ENCODE peak calls at places on chromosome 5, in nine cellular contexts. B is GM04504; H is choroid plexus epithelial cell; Z is NCI-H1417; N is stimulated activated CD4-positive, alpha-beta T cell treated with anti-CD3 and anti-CD28 coated beads, Interleukin-4, amount 100 ng/mL, for 24 hours; W is A549; K is iris pigment epithelial cell; Y is activated CD8-positive, alpha-beta memory T cell treated with anti-CD3 and anti-CD28 coated beads for 48 hours; C is MM.1S. D is an unnamed sample.

GRCh38 chr5:39257554-39257953 is 38.2 kb upstream of the FYB1 start:
- DNase-seq in B (no peak), H (no peak), Z (no peak), N (no peak), W (no peak), K (no peak), Y (no peak), C (no peak), D (peak; percentile 58)

GRCh38 chr5:17436345-17436744 is 61.7 kb upstream of the TAF11L2 start:
- DNase-seq in B (no peak), H (peak; percentile 41), Z (no peak), N (no peak), W (no peak), K (peak; percentile 45), Y (no peak), C (no peak), D (no peak)

GRCh38 chr5:55533806-55534435 is 843 bp downstream of the PLPP1 start:
- DNase-seq in B (no peak), H (peak; percentile 66), Z (peak; percentile 77), N (no peak), W (peak; percentile 51), K (peak; percentile 46), Y (peak; percentile 10), C (peak; percentile 72), D (peak; percentile 22)

GRCh38 chr5:137695651-137696428 is 40.0 kb downstream of the KLHL3 start:
- DNase-seq in B (no peak), H (no peak), Z (no peak), N (peak; percentile 4), W (no peak), K (no peak), Y (no peak), C (no peak), D (no peak)

GRCh38 chr5:158755221-158755620 is 344.5 kb downstream of the EBF1 start:
- DNase-seq in B (no peak), H (no peak), Z (no peak), N (no peak), W (no peak), K (no peak), Y (no peak), C (no peak), D (no peak)

GRCh38 chr5:78929833-78930232 is 55.3 kb downstream of the ARSB start:
- DNase-seq in B (no peak), H (no peak), Z (no peak), N (no peak), W (no peak), K (no peak), Y (no peak), C (no peak), D (peak; percentile 5)

GRCh38 chr5:10707198-10708187 is 53.5 kb downstream of the DAP start:
- DNase-seq in B (no peak), H (peak; percentile 23), Z (no peak), N (no peak), W (no peak), K (peak; percentile 47), Y (no peak), C (no peak), D (no peak)

GRCh38 chr5:132049559-132049958 is 10.9 kb upstream of the IL3 start:
- DNase-seq in B (no peak), H (no peak), Z (no peak), N (no peak), W (no peak), K (no peak), Y (no peak), C (no peak), D (no peak)

GRCh38 chr5:13189532-13189931 is 755.0 kb downstream of the DNAH5 start:
- DNase-seq in B (no peak), H (no peak), Z (no peak), N (no peak), W (no peak), K (no peak), Y (no peak), C (no peak), D (no peak)

GRCh38 chr5:44809215-44809955 is 638 bp downstream of the MRPS30 start:
- DNase-seq in B (peak; percentile 14), H (peak; percentile 74), Z (peak; percentile 85), N (peak; percentile 53), W (peak; percentile 10), K (peak; percentile 78), Y (peak; percentile 17), C (peak; percentile 60), D (peak; percentile 75)

GRCh38 chr5:175822225-175822624 is 49.2 kb upstream of the CPLX2 start:
- DNase-seq in B (no peak), H (no peak), Z (peak; percentile 3), N (no peak), W (peak; percentile 41), K (peak; percentile 39), Y (no peak), C (no peak), D (no peak)

GRCh38 chr5:151745071-151745705 is 13.2 kb downstream of the ATOX1 start:
- DNase-seq in B (peak; percentile 71), H (peak; percentile 82), Z (no peak), N (peak; percentile 18), W (no peak), K (peak; percentile 80), Y (no peak), C (no peak), D (peak; percentile 98)

GRCh38 chr5:55226027-55226933 is 835 bp downstream of the MCIDAS start:
- DNase-seq in B (no peak), H (no peak), Z (peak; percentile 83), N (peak; percentile 67), W (peak; percentile 92), K (no peak), Y (peak; percentile 68), C (peak; percentile 87), D (no peak)

GRCh38 chr5:126000533-126000932 is 422.7 kb upstream of the GRAMD2B start:
- DNase-seq in B (no peak), H (no peak), Z (peak; percentile 63), N (no peak), W (no peak), K (no peak), Y (no peak), C (no peak), D (no peak)

GRCh38 chr5:144249755-144250464 is 79.2 kb downstream of the KCTD16 start:
- DNase-seq in B (no peak), H (no peak), Z (no peak), N (no peak), W (no peak), K (no peak), Y (no peak), C (no peak), D (no peak)

GRCh38 chr5:54440456-54440893 is 15.0 kb upstream of the HSPB3 start:
- DNase-seq in B (no peak), H (no peak), Z (no peak), N (no peak), W (no peak), K (no peak), Y (no peak), C (peak; percentile 84), D (no peak)

GRCh38 chr5:178416919-178417318 is 173.3 kb downstream of the COL23A1 start:
- DNase-seq in B (peak; percentile 38), H (peak; percentile 41), Z (no peak), N (no peak), W (no peak), K (peak; percentile 27), Y (no peak), C (no peak), D (peak; percentile 47)

GRCh38 chr5:79020861-79021561 is 35.9 kb upstream of the ARSB start:
- DNase-seq in B (peak; percentile 35), H (peak; percentile 85), Z (peak; percentile 19), N (peak; percentile 39), W (peak; percentile 28), K (peak; percentile 76), Y (no peak), C (peak; percentile 55), D (peak; percentile 67)

GRCh38 chr5:172953776-172954189 is 5.4 kb upstream of the RPL26L1 start:
- DNase-seq in B (peak; percentile 92), H (peak; percentile 56), Z (no peak), N (no peak), W (no peak), K (peak; percentile 87), Y (no peak), C (no peak), D (peak; percentile 28)

GRCh38 chr5:55052383-55052931 is 28.4 kb downstream of the GZMK start:
- DNase-seq in B (no peak), H (peak; percentile 57), Z (no peak), N (no peak), W (no peak), K (peak; percentile 80), Y (no peak), C (no peak), D (no peak)

GRCh38 chr5:141753971-141754713 is 72.1 kb upstream of the ARAP3 start:
- DNase-seq in B (peak; percentile 9), H (peak; percentile 36), Z (no peak), N (no peak), W (peak; percentile 41), K (peak; percentile 32), Y (no peak), C (peak; percentile 59), D (peak; percentile 43)

GRCh38 chr5:132260051-132260450 is 2.6 kb downstream of the PDLIM4 start:
- DNase-seq in B (no peak), H (peak; percentile 65), Z (no peak), N (no peak), W (no peak), K (peak; percentile 69), Y (no peak), C (no peak), D (peak; percentile 79)

GRCh38 chr5:135008981-135009735 is 24.9 kb downstream of the PITX1 start:
- DNase-seq in B (no peak), H (no peak), Z (peak; percentile 73), N (no peak), W (no peak), K (no peak), Y (no peak), C (no peak), D (no peak)

GRCh38 chr5:181243521-181244307 is at the start of gene RACK1:
- DNase-seq in B (peak; percentile 72), H (peak; percentile 90), Z (no peak), N (peak; percentile 93), W (peak; percentile 83), K (peak; percentile 89), Y (no peak), C (peak; percentile 86), D (peak; percentile 77)

GRCh38 chr5:143663872-143664271 is 148.1 kb upstream of the HMHB1 start:
- DNase-seq in B (no peak), H (no peak), Z (no peak), N (no peak), W (no peak), K (no peak), Y (no peak), C (no peak), D (no peak)

GRCh38 chr5:172403191-172403794 is 51.0 kb downstream of the SH3PXD2B start:
- DNase-seq in B (no peak), H (peak; percentile 55), Z (no peak), N (no peak), W (no peak), K (peak; percentile 57), Y (no peak), C (no peak), D (no peak)

GRCh38 chr5:105956456-105957177 is 1714.1 kb downstream of the EFNA5 start:
- DNase-seq in B (no peak), H (peak; percentile 47), Z (no peak), N (no peak), W (no peak), K (peak; percentile 71), Y (no peak), C (no peak), D (peak; percentile 57)

GRCh38 chr5:3913264-3913663 is 317.6 kb downstream of the IRX1 start:
- DNase-seq in B (no peak), H (no peak), Z (no peak), N (no peak), W (no peak), K (no peak), Y (no peak), C (no peak), D (no peak)